ENCODE peak calls at places on chromosomes 1 and 21, in ten cellular contexts. N is mucosa of descending colon; H is stomach; S is GM23248; V is cardiac fibroblast; R is CD8-positive, alpha-beta T cell; G is AG04450; A is psoas muscle; T is Caco-2; F is tibial artery. W is an unnamed sample.

GRCh38 chr1:150134537-150134936 is 15.2 kb upstream of the PLEKHO1 start:
- DNase-seq in N (no peak), H (no peak), S (no peak), V (no peak), R (no peak), G (no peak), A (no peak), T (no peak), F (no peak), W (no peak)

GRCh38 chr1:162916407-162916806 is 55.4 kb upstream of the CCDC190 start:
- DNase-seq in N (no peak), H (no peak), S (peak; percentile 71), V (peak; percentile 77), R (no peak), G (no peak), A (no peak), T (no peak), F (no peak), W (no peak)

GRCh38 chr1:156214024-156214748 is 1.4 kb downstream of the PMF1 start:
- DNase-seq in N (no peak), H (no peak), S (peak; percentile 59), V (peak; percentile 60), R (no peak), G (no peak), A (no peak), T (no peak), F (no peak), W (no peak)

GRCh38 chr21:33587792-33588484 is 546 bp downstream of the DONSON start:
- DNase-seq in N (peak; percentile 42), H (peak; percentile 34), S (peak; percentile 64), V (peak; percentile 41), R (no peak), G (no peak), A (peak; percentile 49), T (peak; percentile 54), F (peak; percentile 21), W (no peak)

GRCh38 chr1:18996548-18997177 is 40.2 kb upstream of the IFFO2 start:
- DNase-seq in N (no peak), H (no peak), S (no peak), V (no peak), R (peak; percentile 47), G (no peak), A (no peak), T (no peak), F (no peak), W (no peak)

GRCh38 chr1:203325418-203326091 is 20.2 kb downstream of the BTG2 start:
- DNase-seq in N (peak; percentile 82), H (peak; percentile 86), S (no peak), V (peak; percentile 28), R (no peak), G (no peak), A (peak; percentile 58), T (no peak), F (peak; percentile 83), W (no peak)

GRCh38 chr1:215875236-215875635 is 308.1 kb downstream of the KCTD3 start:
- DNase-seq in N (no peak), H (no peak), S (no peak), V (no peak), R (no peak), G (no peak), A (no peak), T (no peak), F (no peak), W (no peak)

GRCh38 chr1:75855010-75855409 is 58.3 kb downstream of the MSH4 start:
- DNase-seq in N (no peak), H (no peak), S (peak; percentile 38), V (peak; percentile 33), R (no peak), G (no peak), A (no peak), T (peak; percentile 24), F (no peak), W (no peak)

GRCh38 chr1:2903226-2903625 is 101.7 kb upstream of the TTC34 start:
- DNase-seq in N (no peak), H (no peak), S (no peak), V (no peak), R (no peak), G (no peak), A (no peak), T (no peak), F (no peak), W (no peak)

GRCh38 chr1:228721407-228721806 is 13.9 kb upstream of the RHOU start:
- DNase-seq in N (peak; percentile 42), H (peak; percentile 81), S (no peak), V (no peak), R (no peak), G (no peak), A (no peak), T (peak; percentile 65), F (no peak), W (no peak)

GRCh38 chr1:84619383-84620093 is 45.3 kb upstream of the CTBS start:
- DNase-seq in N (no peak), H (no peak), S (peak; percentile 95), V (peak; percentile 81), R (no peak), G (no peak), A (no peak), T (no peak), F (no peak), W (peak; percentile 40)

GRCh38 chr1:54615531-54616245 is 7.6 kb downstream of the FAM151A start:
- DNase-seq in N (no peak), H (no peak), S (no peak), V (no peak), R (no peak), G (no peak), A (no peak), T (no peak), F (no peak), W (no peak)

GRCh38 chr1:117810553-117810952 is 118.9 kb downstream of the GDAP2 start:
- DNase-seq in N (no peak), H (no peak), S (peak; percentile 47), V (no peak), R (no peak), G (no peak), A (no peak), T (no peak), F (no peak), W (no peak)

GRCh38 chr1:151613275-151613867 is 1.5 kb downstream of the SNX27 start:
- DNase-seq in N (no peak), H (no peak), S (peak; percentile 30), V (no peak), R (no peak), G (no peak), A (no peak), T (no peak), F (no peak), W (no peak)

GRCh38 chr1:151610142-151610541 is 1.7 kb upstream of the SNX27 start:
- DNase-seq in N (no peak), H (no peak), S (no peak), V (no peak), R (no peak), G (no peak), A (no peak), T (no peak), F (no peak), W (no peak)

GRCh38 chr1:151612506-151613274 is 840 bp downstream of the SNX27 start:
- DNase-seq in N (peak; percentile 38), H (no peak), S (peak; percentile 65), V (peak; percentile 44), R (no peak), G (no peak), A (peak; percentile 41), T (no peak), F (peak; percentile 45), W (peak; percentile 14)

GRCh38 chr1:151611832-151612505 is at the start of gene SNX27:
- DNase-seq in N (peak; percentile 97), H (peak; percentile 92), S (peak; percentile 96), V (peak; percentile 94), R (peak; percentile 90), G (peak; percentile 70), A (peak; percentile 92), T (peak; percentile 92), F (peak; percentile 95), W (peak; percentile 90)

GRCh38 chr1:151611288-151611790 is 511 bp upstream of the SNX27 start:
- DNase-seq in N (peak; percentile 20), H (peak; percentile 30), S (peak; percentile 86), V (peak; percentile 87), R (no peak), G (no peak), A (no peak), T (peak; percentile 87), F (peak; percentile 73), W (peak; percentile 4)
- H3K4me3 ChIP-seq in N (no peak overlapping the region), H (peak overlapping the region; percentile 99), S (peak overlapping the region; percentile 76), V (no peak overlapping the region), R (peak overlapping the region; percentile 93), G (no peak overlapping the region), A (peak overlapping the region; percentile 98), T (peak overlapping the region; percentile 98), F (peak overlapping the region; percentile 99), W (no peak overlapping the region)

DNA sequence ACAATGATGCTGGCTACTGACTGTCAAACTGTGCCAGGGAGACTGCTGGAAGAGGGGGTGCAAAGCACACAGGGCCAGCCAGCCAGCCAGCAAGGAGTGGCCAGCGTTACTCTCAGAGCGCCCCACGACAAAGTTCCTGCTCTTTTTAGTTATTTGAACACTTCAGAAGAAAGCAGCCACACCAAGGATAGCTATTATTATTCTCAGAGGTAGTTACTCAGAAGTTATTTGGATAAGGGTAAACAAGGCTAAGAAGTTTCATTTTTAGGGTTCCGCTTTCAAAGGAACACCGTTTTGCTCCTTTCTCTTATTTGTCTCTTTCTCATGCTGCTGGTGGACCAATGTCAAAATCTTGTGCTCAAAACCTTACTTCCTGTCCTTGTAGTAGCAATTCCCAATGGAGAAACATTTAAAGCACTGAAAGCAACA is 59.9 kb downstream of the VANGL2 start:
- DNase-seq in N (no peak), H (no peak), S (no peak), V (no peak), R (no peak), G (no peak), A (no peak), T (no peak), F (no peak), W (no peak)
- H3K4me3 ChIP-seq in N (no peak overlapping the region), H (no peak overlapping the region), S (no peak overlapping the region), V (no peak overlapping the region), R (no peak overlapping the region), G (no peak overlapping the region), A (no peak overlapping the region), T (no peak overlapping the region), F (no peak overlapping the region), W (peak overlapping the region; percentile 5)

DNA sequence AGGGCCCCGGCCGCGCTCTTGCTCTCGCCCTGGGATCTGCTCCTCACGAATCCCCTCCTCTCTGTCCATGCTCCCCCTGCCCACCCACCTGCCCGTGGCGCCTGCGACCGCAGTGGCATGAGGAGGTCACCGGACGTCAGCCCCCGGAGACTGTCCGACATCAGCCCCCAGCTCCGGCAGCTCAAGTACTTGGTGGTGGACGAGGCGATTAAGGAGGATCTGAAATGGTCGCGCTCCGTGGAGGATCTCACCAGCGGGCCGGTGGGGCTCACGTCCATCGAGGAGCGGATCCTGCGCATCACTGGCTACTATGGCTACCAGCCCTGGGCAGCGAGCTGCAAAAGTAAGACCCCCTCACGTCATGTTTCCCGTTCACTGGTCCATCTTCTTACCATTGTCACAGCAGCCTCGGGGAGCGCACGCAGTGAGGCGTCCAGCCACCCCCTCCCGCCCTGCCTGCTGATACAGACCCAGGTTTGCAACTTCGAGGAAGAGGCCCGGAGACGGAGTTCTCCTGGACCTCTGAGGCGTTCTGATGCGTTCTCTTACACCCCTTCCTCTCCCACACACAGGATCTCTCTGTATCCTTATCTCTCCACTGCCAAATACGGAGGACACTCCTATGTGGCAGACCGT is 1.1 kb downstream of the SLC35F3 start:
- DNase-seq in N (no peak), H (no peak), S (no peak), V (no peak), R (no peak), G (no peak), A (no peak), T (no peak), F (no peak), W (no peak)
- H3K4me3 ChIP-seq in N (no peak overlapping the region), H (peak overlapping the region; percentile 41), S (no peak overlapping the region), V (no peak overlapping the region), R (no peak overlapping the region), G (no peak overlapping the region), A (no peak overlapping the region), T (no peak overlapping the region), F (no peak overlapping the region), W (no peak overlapping the region)

GRCh38 chr1:8051650-8052049 is 25.5 kb upstream of the ERRFI1 start:
- DNase-seq in N (no peak), H (no peak), S (no peak), V (no peak), R (no peak), G (no peak), A (no peak), T (no peak), F (no peak), W (no peak)
- H3K4me3 ChIP-seq in N (no peak overlapping the region), H (no peak overlapping the region), S (no peak overlapping the region), V (no peak overlapping the region), R (no peak overlapping the region), G (no peak overlapping the region), A (no peak overlapping the region), T (no peak overlapping the region), F (no peak overlapping the region), W (no peak overlapping the region)

W was measured in naive thymus-derived CD4-positive, alpha-beta T cell.